ENCODE peak calls at places on chromosomes 2 and 18, in eight cellular contexts. K, T, H, I, R, C, B and E are unnamed samples.

GRCh38 chr2:71609441-71609840 is 156.1 kb downstream of the DYSF start:
- DNase-seq in K (no peak), T (no peak), H (no peak), I (no peak), R (no peak), C (no peak), B (no peak), E (no peak)

GRCh38 chr2:169005080-169005598 is 26.0 kb downstream of the ABCB11 start:
- DNase-seq in K (no peak), T (no peak), H (no peak), I (no peak), R (no peak), C (no peak), B (no peak), E (no peak)

GRCh38 chr2:112155331-112156151 is 17.4 kb downstream of the FBLN7 start:
- DNase-seq in K (no peak), T (peak), H (peak), I (no peak), R (no peak), C (no peak), B (no peak), E (no peak)

GRCh38 chr2:8608411-8608954 is 73.4 kb upstream of the ID2 start:
- DNase-seq in K (no peak), T (no peak), H (no peak), I (no peak), R (no peak), C (no peak), B (no peak), E (no peak)

GRCh38 chr2:121663458-121663857 is 14.2 kb upstream of the CLASP1 start:
- DNase-seq in K (no peak), T (no peak), H (no peak), I (no peak), R (no peak), C (no peak), B (no peak), E (no peak)

GRCh38 chr2:152241956-152242355 is 66.4 kb upstream of the STAM2 start:
- DNase-seq in K (no peak), T (no peak), H (no peak), I (no peak), R (no peak), C (no peak), B (no peak), E (no peak)

GRCh38 chr2:238854246-238854645 is 6.4 kb downstream of the TWIST2 start:
- DNase-seq in K (no peak), T (no peak), H (no peak), I (no peak), R (no peak), C (no peak), B (no peak), E (no peak)

GRCh38 chr2:18063826-18064485 is 185.5 kb downstream of the KCNS3 start:
- DNase-seq in K (no peak), T (no peak), H (no peak), I (no peak), R (no peak), C (no peak), B (no peak), E (no peak)

GRCh38 chr18:58860747-58861224 is 3.9 kb upstream of the ZNF532 start:
- DNase-seq in K (no peak), T (no peak), H (no peak), I (no peak), R (no peak), C (no peak), B (no peak), E (no peak)

GRCh38 chr2:219570194-219570923 is 980 bp downstream of the OBSL1 start:
- DNase-seq in K (peak), T (no peak), H (no peak), I (no peak), R (no peak), C (peak), B (no peak), E (no peak)